ENCODE peak calls at places on chromosome 5, in nine cellular contexts. One of them, this sample, is unnamed.

GRCh38 chr5:88707216-88707965 is 175.6 kb downstream of the MEF2C start:
- DNase-seq in A549: no peak
- DNase-seq in nucleus accumbens: no peak
- DNase-seq in kidney epithelial cell: no peak
- DNase-seq in neural crest cell: no peak
- DNase-seq in GM20000: no peak
- DNase-seq in A172: peak
- DNase-seq in adipocyte: no peak
- DNase-seq in HEK293T: no peak
- DNase-seq in this sample: no peak

GRCh38 chr5:127909078-127909477 is 174.5 kb upstream of the SLC12A2 start:
- DNase-seq in A549: peak
- DNase-seq in nucleus accumbens: no peak
- DNase-seq in kidney epithelial cell: no peak
- DNase-seq in neural crest cell: peak
- DNase-seq in GM20000: peak
- DNase-seq in A172: peak
- DNase-seq in adipocyte: peak
- DNase-seq in HEK293T: peak
- DNase-seq in this sample: no peak

GRCh38 chr5:149141224-149141956 is at the start of gene ABLIM3:
- DNase-seq in A549: peak
- DNase-seq in nucleus accumbens: peak
- DNase-seq in kidney epithelial cell: no peak
- DNase-seq in neural crest cell: peak
- DNase-seq in GM20000: peak
- DNase-seq in A172: peak
- DNase-seq in adipocyte: peak
- DNase-seq in HEK293T: peak
- DNase-seq in this sample: no peak

GRCh38 chr5:146018461-146019375 is 82.3 kb downstream of the SH3RF2 start:
- DNase-seq in A549: no peak
- DNase-seq in nucleus accumbens: no peak
- DNase-seq in kidney epithelial cell: no peak
- DNase-seq in neural crest cell: no peak
- DNase-seq in GM20000: no peak
- DNase-seq in A172: no peak
- DNase-seq in adipocyte: peak
- DNase-seq in HEK293T: no peak
- DNase-seq in this sample: no peak

GRCh38 chr5:141715340-141715905 is 33.4 kb upstream of the ARAP3 start:
- DNase-seq in A549: no peak
- DNase-seq in nucleus accumbens: no peak
- DNase-seq in kidney epithelial cell: no peak
- DNase-seq in neural crest cell: no peak
- DNase-seq in GM20000: no peak
- DNase-seq in A172: no peak
- DNase-seq in adipocyte: no peak
- DNase-seq in HEK293T: no peak
- DNase-seq in this sample: no peak

GRCh38 chr5:145834917-145835838 is at the start of gene PRELID2:
- DNase-seq in A549: peak
- DNase-seq in nucleus accumbens: peak
- DNase-seq in kidney epithelial cell: peak
- DNase-seq in neural crest cell: peak
- DNase-seq in GM20000: peak
- DNase-seq in A172: peak
- DNase-seq in adipocyte: peak
- DNase-seq in HEK293T: peak
- DNase-seq in this sample: peak

GRCh38 chr5:62375627-62376026 is 28.1 kb downstream of the DIMT1 start:
- DNase-seq in A549: no peak
- DNase-seq in nucleus accumbens: no peak
- DNase-seq in kidney epithelial cell: no peak
- DNase-seq in neural crest cell: no peak
- DNase-seq in GM20000: no peak
- DNase-seq in A172: no peak
- DNase-seq in adipocyte: no peak
- DNase-seq in HEK293T: no peak
- DNase-seq in this sample: no peak

GRCh38 chr5:172569862-172570558 is 71.1 kb upstream of the NEURL1B start:
- DNase-seq in A549: no peak
- DNase-seq in nucleus accumbens: no peak
- DNase-seq in kidney epithelial cell: no peak
- DNase-seq in neural crest cell: no peak
- DNase-seq in GM20000: no peak
- DNase-seq in A172: no peak
- DNase-seq in adipocyte: no peak
- DNase-seq in HEK293T: no peak
- DNase-seq in this sample: no peak